ENCODE peak calls at places on chromosomes 11 and 22, in nine cellular contexts. One of them, this sample, is unnamed.

GRCh38 chr11:74138572-74138971 is 32.2 kb downstream of the C2CD3 start:
- DNase-seq in tibial nerve: peak; percentile 13
- DNase-seq in uterus: peak; percentile 26
- DNase-seq in IMR-90: peak; percentile 99
- DNase-seq in heart left ventricle: peak; percentile 21
- DNase-seq in HCT116: peak; percentile 89
- DNase-seq in A549: peak; percentile 74
- DNase-seq in K562: peak; percentile 76
- DNase-seq in ovary: no peak
- DNase-seq in this sample: no peak

GRCh38 chr22:26828311-26828710 is 170.9 kb downstream of the MIAT start:
- DNase-seq in IMR-90: no peak
- DNase-seq in ovary: no peak
- DNase-seq in tibial nerve: no peak
- DNase-seq in uterus: no peak
- DNase-seq in heart left ventricle: no peak
- DNase-seq in HCT116: no peak
- DNase-seq in A549: no peak
- DNase-seq in K562: no peak
- DNase-seq in this sample: peak; percentile 9

GRCh38 chr11:5865826-5866225 is 8.3 kb upstream of the OR52E8 start:
- DNase-seq in K562: no peak
- DNase-seq in A549: no peak
- DNase-seq in IMR-90: no peak
- DNase-seq in ovary: no peak
- DNase-seq in uterus: no peak
- DNase-seq in tibial nerve: no peak
- DNase-seq in HCT116: no peak
- DNase-seq in heart left ventricle: no peak
- DNase-seq in this sample: no peak

GRCh38 chr11:47786373-47786772 is 19.2 kb upstream of the FNBP4 start:
- DNase-seq in IMR-90: peak; percentile 50
- DNase-seq in uterus: no peak
- DNase-seq in ovary: no peak
- DNase-seq in HCT116: no peak
- DNase-seq in A549: no peak
- DNase-seq in K562: peak; percentile 14
- DNase-seq in tibial nerve: no peak
- DNase-seq in heart left ventricle: peak; percentile 76
- DNase-seq in this sample: no peak

GRCh38 chr11:134532176-134532920 is 120.3 kb upstream of the B3GAT1 start:
- DNase-seq in tibial nerve: no peak
- DNase-seq in heart left ventricle: no peak
- DNase-seq in ovary: no peak
- DNase-seq in IMR-90: no peak
- DNase-seq in HCT116: no peak
- DNase-seq in A549: no peak
- DNase-seq in K562: no peak
- DNase-seq in uterus: peak; percentile 5
- DNase-seq in this sample: no peak

GRCh38 chr11:134555510-134555909 is 143.5 kb upstream of the B3GAT1 start:
- DNase-seq in heart left ventricle: no peak
- DNase-seq in ovary: no peak
- DNase-seq in A549: no peak
- DNase-seq in HCT116: no peak
- DNase-seq in IMR-90: no peak
- DNase-seq in K562: no peak
- DNase-seq in uterus: no peak
- DNase-seq in tibial nerve: no peak
- DNase-seq in this sample: no peak

GRCh38 chr22:37121887-37122591 is 12.5 kb upstream of the TMPRSS6 start:
- DNase-seq in ovary: no peak
- DNase-seq in IMR-90: peak; percentile 37
- DNase-seq in K562: no peak
- DNase-seq in heart left ventricle: no peak
- DNase-seq in HCT116: no peak
- DNase-seq in uterus: no peak
- DNase-seq in tibial nerve: no peak
- DNase-seq in A549: no peak
- DNase-seq in this sample: no peak

GRCh38 chr11:19646921-19647320 is 65.7 kb upstream of the NAV2 start:
- DNase-seq in A549: no peak
- DNase-seq in IMR-90: peak; percentile 93
- DNase-seq in ovary: no peak
- DNase-seq in K562: no peak
- DNase-seq in HCT116: no peak
- DNase-seq in heart left ventricle: no peak
- DNase-seq in tibial nerve: peak; percentile 48
- DNase-seq in uterus: no peak
- DNase-seq in this sample: peak; percentile 7

GRCh38 chr11:65427691-65428577 is 5.3 kb downstream of the NEAT1 start:
- DNase-seq in HCT116: peak; percentile 39
- DNase-seq in tibial nerve: peak; percentile 48
- DNase-seq in K562: peak; percentile 65
- DNase-seq in uterus: peak; percentile 36
- DNase-seq in heart left ventricle: peak; percentile 31
- DNase-seq in A549: no peak
- DNase-seq in IMR-90: peak; percentile 78
- DNase-seq in ovary: no peak
- DNase-seq in this sample: peak; percentile 37

GRCh38 chr11:15186146-15186545 is 71.4 kb downstream of the INSC start:
- DNase-seq in K562: no peak
- DNase-seq in uterus: no peak
- DNase-seq in ovary: no peak
- DNase-seq in tibial nerve: no peak
- DNase-seq in heart left ventricle: no peak
- DNase-seq in IMR-90: no peak
- DNase-seq in A549: no peak
- DNase-seq in HCT116: no peak
- DNase-seq in this sample: no peak

GRCh38 chr11:15192007-15192556 is 77.4 kb downstream of the INSC start:
- DNase-seq in K562: no peak
- DNase-seq in A549: no peak
- DNase-seq in HCT116: no peak
- DNase-seq in heart left ventricle: no peak
- DNase-seq in ovary: no peak
- DNase-seq in tibial nerve: no peak
- DNase-seq in uterus: no peak
- DNase-seq in IMR-90: no peak
- DNase-seq in this sample: no peak

GRCh38 chr11:15190611-15191010 is 75.9 kb downstream of the INSC start:
- DNase-seq in uterus: no peak
- DNase-seq in IMR-90: no peak
- DNase-seq in ovary: no peak
- DNase-seq in HCT116: no peak
- DNase-seq in tibial nerve: no peak
- DNase-seq in heart left ventricle: no peak
- DNase-seq in K562: peak; percentile 5
- DNase-seq in A549: no peak
- DNase-seq in this sample: no peak

GRCh38 chr11:15189646-15190365 is 75.1 kb downstream of the INSC start:
- DNase-seq in uterus: no peak
- DNase-seq in A549: no peak
- DNase-seq in ovary: no peak
- DNase-seq in HCT116: no peak
- DNase-seq in tibial nerve: no peak
- DNase-seq in K562: no peak
- DNase-seq in heart left ventricle: no peak
- DNase-seq in IMR-90: peak; percentile 29
- DNase-seq in this sample: no peak

GRCh38 chr11:15189189-15189588 is 74.5 kb downstream of the INSC start:
- DNase-seq in ovary: no peak
- DNase-seq in uterus: no peak
- DNase-seq in A549: no peak
- DNase-seq in IMR-90: no peak
- DNase-seq in tibial nerve: no peak
- DNase-seq in K562: no peak
- DNase-seq in heart left ventricle: no peak
- DNase-seq in HCT116: no peak
- DNase-seq in this sample: no peak
- TF ChIP-seq CTCF in ovary: no peak
- TF ChIP-seq CTCF in uterus: no peak
- TF ChIP-seq CTCF in A549: no peak
- TF ChIP-seq CTCF in IMR-90: no peak
- TF ChIP-seq CTCF in tibial nerve: no peak
- TF ChIP-seq CTCF in K562: no peak
- TF ChIP-seq CTCF in heart left ventricle: no peak
- TF ChIP-seq CTCF in HCT116: no peak
- TF ChIP-seq CTCF in this sample: no peak

GRCh38 chr11:75718406-75719088 is 909 bp downstream of the MOGAT2 start:
- DNase-seq in A549: no peak
- DNase-seq in HCT116: no peak
- DNase-seq in heart left ventricle: no peak
- DNase-seq in ovary: no peak
- DNase-seq in tibial nerve: no peak
- DNase-seq in K562: no peak
- DNase-seq in IMR-90: no peak
- DNase-seq in uterus: no peak
- DNase-seq in this sample: peak; percentile 28

GRCh38 chr11:75717608-75718403 is at the start of gene MOGAT2:
- DNase-seq in uterus: no peak
- DNase-seq in ovary: no peak
- DNase-seq in A549: no peak
- DNase-seq in tibial nerve: no peak
- DNase-seq in IMR-90: no peak
- DNase-seq in heart left ventricle: peak; percentile 53
- DNase-seq in HCT116: no peak
- DNase-seq in K562: no peak
- DNase-seq in this sample: no peak

GRCh38 chr11:75719639-75720239 is 2.1 kb downstream of the MOGAT2 start:
- DNase-seq in ovary: no peak
- DNase-seq in uterus: no peak
- DNase-seq in heart left ventricle: no peak
- DNase-seq in K562: no peak
- DNase-seq in tibial nerve: no peak
- DNase-seq in IMR-90: no peak
- DNase-seq in HCT116: no peak
- DNase-seq in A549: no peak
- DNase-seq in this sample: no peak

GRCh38 chr11:75720639-75721038 is 3.0 kb downstream of the MOGAT2 start:
- DNase-seq in uterus: no peak
- DNase-seq in heart left ventricle: no peak
- DNase-seq in ovary: no peak
- DNase-seq in K562: no peak
- DNase-seq in tibial nerve: no peak
- DNase-seq in A549: no peak
- DNase-seq in HCT116: no peak
- DNase-seq in IMR-90: no peak
- DNase-seq in this sample: no peak

DNA sequence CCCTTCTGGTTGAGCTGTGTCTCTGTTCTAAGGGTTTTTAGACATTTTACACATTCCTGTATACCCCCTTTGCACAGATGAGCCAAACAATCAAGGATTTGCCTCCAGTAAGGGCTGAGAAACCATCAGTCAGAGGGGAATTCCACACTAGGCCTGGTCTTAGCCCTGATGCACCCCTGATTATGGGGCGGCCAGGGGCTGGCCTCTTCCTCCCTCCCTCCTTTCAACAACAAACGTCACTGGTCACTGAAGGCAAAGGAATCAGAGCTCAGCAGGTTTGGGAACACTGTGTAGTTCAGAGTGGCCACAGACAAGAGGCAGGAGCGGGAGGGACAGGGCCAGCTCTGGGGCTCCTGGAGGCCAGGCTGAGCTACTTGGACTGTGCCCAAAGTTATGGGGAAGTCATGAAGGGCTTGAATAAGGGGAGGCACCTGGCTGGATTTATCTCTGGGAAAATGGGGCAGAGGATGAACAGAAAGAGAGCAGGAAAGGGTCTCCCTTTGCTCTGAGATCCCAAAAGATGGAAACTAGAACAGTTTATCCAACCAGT is 1.5 kb downstream of the MOGAT2 start:
- DNase-seq in tibial nerve: no peak
- DNase-seq in ovary: no peak
- DNase-seq in heart left ventricle: no peak
- DNase-seq in uterus: no peak
- DNase-seq in A549: no peak
- DNase-seq in K562: no peak
- DNase-seq in IMR-90: peak; percentile 7
- DNase-seq in HCT116: no peak
- DNase-seq in this sample: no peak
- TF ChIP-seq POLR2A in tibial nerve: no peak
- TF ChIP-seq POLR2A in ovary: no peak
- TF ChIP-seq POLR2A in heart left ventricle: no peak
- TF ChIP-seq POLR2A in uterus: no peak
- TF ChIP-seq POLR2A in A549: no peak
- TF ChIP-seq POLR2A in K562: no peak
- TF ChIP-seq POLR2A in IMR-90: no peak
- TF ChIP-seq POLR2A in HCT116: no peak
- TF ChIP-seq POLR2A in this sample: no peak

GRCh38 chr11:123304828-123305530 is 109.9 kb upstream of the CLMP start:
- DNase-seq in ovary: no peak
- DNase-seq in uterus: no peak
- DNase-seq in heart left ventricle: no peak
- DNase-seq in A549: no peak
- DNase-seq in K562: no peak
- DNase-seq in tibial nerve: no peak
- DNase-seq in IMR-90: no peak
- DNase-seq in HCT116: no peak
- DNase-seq in this sample: no peak
- TF ChIP-seq CTCF in ovary: no peak
- TF ChIP-seq CTCF in uterus: no peak
- TF ChIP-seq CTCF in heart left ventricle: no peak
- TF ChIP-seq CTCF in A549: no peak
- TF ChIP-seq CTCF in K562: no peak
- TF ChIP-seq CTCF in tibial nerve: no peak
- TF ChIP-seq CTCF in IMR-90: no peak
- TF ChIP-seq CTCF in HCT116: no peak
- TF ChIP-seq CTCF in this sample: no peak

GRCh38 chr11:128196235-128196634 is 391.1 kb downstream of the ETS1 start:
- DNase-seq in A549: no peak
- DNase-seq in K562: no peak
- DNase-seq in ovary: no peak
- DNase-seq in IMR-90: no peak
- DNase-seq in heart left ventricle: no peak
- DNase-seq in HCT116: no peak
- DNase-seq in tibial nerve: no peak
- DNase-seq in uterus: no peak
- DNase-seq in this sample: no peak

GRCh38 chr11:128193633-128194032 is 393.7 kb downstream of the ETS1 start:
- DNase-seq in IMR-90: no peak
- DNase-seq in K562: no peak
- DNase-seq in heart left ventricle: no peak
- DNase-seq in A549: no peak
- DNase-seq in tibial nerve: no peak
- DNase-seq in uterus: no peak
- DNase-seq in HCT116: no peak
- DNase-seq in ovary: no peak
- DNase-seq in this sample: no peak

GRCh38 chr11:128195756-128196155 is 391.6 kb downstream of the ETS1 start:
- DNase-seq in tibial nerve: no peak
- DNase-seq in ovary: no peak
- DNase-seq in heart left ventricle: no peak
- DNase-seq in IMR-90: no peak
- DNase-seq in HCT116: no peak
- DNase-seq in K562: no peak
- DNase-seq in uterus: no peak
- DNase-seq in A549: no peak
- DNase-seq in this sample: no peak

GRCh38 chr11:128194226-128194625 is 393.1 kb downstream of the ETS1 start:
- DNase-seq in K562: no peak
- DNase-seq in A549: no peak
- DNase-seq in HCT116: no peak
- DNase-seq in tibial nerve: no peak
- DNase-seq in heart left ventricle: no peak
- DNase-seq in ovary: no peak
- DNase-seq in IMR-90: no peak
- DNase-seq in uterus: no peak
- DNase-seq in this sample: no peak

GRCh38 chr11:128195057-128195751 is 392.2 kb downstream of the ETS1 start:
- DNase-seq in ovary: no peak
- DNase-seq in K562: peak; percentile 9
- DNase-seq in uterus: no peak
- DNase-seq in IMR-90: no peak
- DNase-seq in heart left ventricle: no peak
- DNase-seq in tibial nerve: no peak
- DNase-seq in HCT116: no peak
- DNase-seq in A549: no peak
- DNase-seq in this sample: peak; percentile 77
- TF ChIP-seq POLR2A in ovary: no peak
- TF ChIP-seq POLR2A in K562: no peak
- TF ChIP-seq POLR2A in uterus: no peak
- TF ChIP-seq POLR2A in IMR-90: no peak
- TF ChIP-seq POLR2A in heart left ventricle: no peak
- TF ChIP-seq POLR2A in tibial nerve: no peak
- TF ChIP-seq POLR2A in HCT116: no peak
- TF ChIP-seq POLR2A in A549: no peak
- TF ChIP-seq POLR2A in this sample: no peak